ENCODE peak calls at places on chromosomes 13 and 19, in ten cellular contexts. I, N, Q, U, R, K, D, J, T and B are unnamed samples. For H3K9me3, the result is how much of the 10 kb centered on the place peaks cover.

GRCh38 chr19:13430790-13431582 is 75.3 kb downstream of the CACNA1A start:
- DNase-seq in Q (peak), T (peak), K (peak), U (peak), N (peak), I (no peak), J (peak), R (peak), D (peak), B (peak)

GRCh38 chr13:28394422-28394821 is 100.5 kb downstream of the FLT1 start:
- DNase-seq in J (no peak), D (no peak), Q (no peak), T (no peak), N (no peak), R (no peak), U (no peak), I (no peak), K (peak), B (no peak)

GRCh38 chr13:48126944-48127814 is 32.3 kb upstream of the MED4 start:
- DNase-seq in N (no peak), K (peak), D (peak), T (peak), J (peak), I (peak), R (peak), U (peak), Q (peak), B (peak)

GRCh38 chr19:48315712-48316111 is 9.6 kb upstream of the EMP3 start:
- DNase-seq in I (no peak), D (no peak), Q (no peak), J (no peak), K (no peak), T (no peak), U (no peak), R (no peak), N (no peak), B (no peak)

GRCh38 chr19:41853344-41853743 is 6.7 kb upstream of the RPS19 start:
- DNase-seq in J (no peak), T (no peak), D (no peak), R (no peak), K (no peak), U (no peak), I (no peak), Q (no peak), N (no peak), B (no peak)

GRCh38 chr13:27919934-27920676 is at the start of gene PDX1:
- DNase-seq in U (no peak), Q (no peak), R (peak), T (peak), N (no peak), K (no peak), D (peak), J (no peak), I (no peak), B (peak)

GRCh38 chr19:4390017-4390861 is 10.1 kb downstream of the SH3GL1 start:
- DNase-seq in J (peak), N (peak), U (no peak), I (peak), D (peak), Q (peak), K (peak), R (no peak), T (peak), B (no peak)

GRCh38 chr19:39024875-39025641 is 7.3 kb downstream of the FBXO27 start:
- DNase-seq in K (no peak), D (no peak), U (no peak), Q (no peak), T (no peak), I (no peak), N (no peak), J (no peak), R (no peak), B (no peak)

GRCh38 chr19:35732540-35733179 is 9.6 kb downstream of the IGFLR1 start:
- DNase-seq in T (no peak), I (no peak), D (no peak), K (no peak), U (no peak), N (no peak), Q (no peak), R (no peak), J (no peak), B (no peak)

GRCh38 chr19:36331353-36332228 is 47.4 kb downstream of the ZFP14 start:
- DNase-seq in J (peak), U (peak), D (peak), I (peak), K (peak), R (peak), T (peak), Q (peak), N (peak), B (peak)

GRCh38 chr13:90640976-90641375 is 706.5 kb upstream of the MIR17HG start:
- DNase-seq in D (no peak), N (no peak), R (no peak), K (no peak), I (no peak), Q (no peak), T (peak), U (no peak), J (peak), B (no peak)

GRCh38 chr19:21023901-21024300 is 3.4 kb downstream of the ZNF430 start:
- DNase-seq in Q (no peak), K (peak), D (no peak), R (no peak), T (peak), U (no peak), I (no peak), J (peak), N (no peak), B (no peak)

GRCh38 chr19:18251587-18252369 is 22.5 kb downstream of the IQCN start:
- DNase-seq in I (peak), R (peak), D (peak), J (peak), N (peak), Q (peak), K (peak), T (peak), U (peak), B (peak)

GRCh38 chr13:34671136-34671535 is 270.9 kb upstream of the NBEA start:
- DNase-seq in U (no peak), R (no peak), J (no peak), K (no peak), N (no peak), T (no peak), Q (peak), I (peak), D (no peak), B (no peak)

GRCh38 chr13:108070491-108070890 is 144.8 kb downstream of the LIG4 start:
- DNase-seq in U (no peak), K (no peak), R (no peak), Q (no peak), T (no peak), J (no peak), N (no peak), D (no peak), I (no peak), B (no peak)

GRCh38 chr13:32134991-32135390 is 103.4 kb downstream of the FRY start:
- DNase-seq in I (no peak), U (no peak), K (no peak), D (no peak), J (no peak), Q (no peak), T (no peak), N (no peak), R (no peak), B (no peak)

GRCh38 chr13:32136061-32136460 is 104.5 kb downstream of the FRY start:
- DNase-seq in U (no peak), J (no peak), T (no peak), I (no peak), N (no peak), K (no peak), D (no peak), Q (no peak), R (no peak), B (no peak)

GRCh38 chr13:32136716-32137115 is 105.1 kb downstream of the FRY start:
- DNase-seq in T (no peak), Q (no peak), N (no peak), J (no peak), D (no peak), U (no peak), I (no peak), K (no peak), R (no peak), B (no peak)

GRCh38 chr13:32135655-32136054 is 104.1 kb downstream of the FRY start:
- DNase-seq in K (peak), N (no peak), D (no peak), Q (no peak), R (no peak), I (no peak), J (peak), U (no peak), T (peak), B (no peak)

GRCh38 chr13:32134241-32134801 is 102.7 kb downstream of the FRY start:
- DNase-seq in R (no peak), I (no peak), D (no peak), J (no peak), K (peak), N (no peak), U (no peak), Q (no peak), T (peak), B (no peak)
- H3K27ac ChIP-seq in R (no peak), I (peak), D (no peak), J (peak), K (peak), N (no peak), U (no peak), Q (peak), T (no peak), B (no peak)

GRCh38 chr13:79659161-79659560 is 178.2 kb downstream of the NDFIP2 start:
- DNase-seq in U (no peak), T (peak), R (no peak), K (no peak), N (no peak), D (no peak), J (peak), I (peak), Q (peak), B (peak)
- H3K4me3 ChIP-seq in U (no peak), T (no peak), R (no peak), K (no peak), N (no peak), D (no peak), J (no peak), I (no peak), Q (peak), B (no peak)

DNA sequence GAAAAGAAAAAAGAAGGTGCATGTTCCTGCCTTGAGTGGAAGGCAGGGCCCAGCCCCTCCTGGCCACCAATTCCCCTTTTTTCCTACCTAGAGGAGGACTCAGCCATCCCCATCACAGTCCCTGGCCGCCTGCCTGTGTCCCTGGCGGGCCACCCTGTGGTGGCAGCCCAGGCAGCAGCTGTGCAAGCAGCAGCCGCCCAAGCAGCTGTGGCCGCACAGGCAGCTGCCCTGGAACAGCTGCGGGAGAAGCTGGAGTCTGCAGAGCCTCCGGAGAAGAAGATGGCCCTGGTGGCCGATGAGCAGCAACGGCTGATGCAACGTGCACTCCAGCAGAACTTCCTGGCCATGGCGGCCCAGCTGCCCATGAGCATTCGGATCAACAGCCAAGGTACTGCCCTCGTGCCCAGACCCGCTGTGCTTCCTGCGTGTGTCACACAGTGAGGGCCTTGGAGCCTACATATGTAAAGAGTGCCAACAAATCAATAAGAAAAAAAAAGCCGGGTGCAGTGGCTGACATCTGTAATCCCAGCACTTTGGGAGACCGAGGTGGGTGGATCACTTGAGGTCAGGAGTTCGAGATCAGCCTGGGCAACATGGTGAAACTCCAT is 17.6 kb upstream of the WDR18 start:
- DNase-seq in K (no peak), T (no peak), J (no peak), U (no peak), N (no peak), I (no peak), D (no peak), R (no peak), Q (no peak), B (no peak)
- H3K9me3 ChIP-seq in K (under half), T (under half), J (under half), U (under half), N (under half), I (under half), D (under half), R (under half), Q (under half), B (under half)

DNA sequence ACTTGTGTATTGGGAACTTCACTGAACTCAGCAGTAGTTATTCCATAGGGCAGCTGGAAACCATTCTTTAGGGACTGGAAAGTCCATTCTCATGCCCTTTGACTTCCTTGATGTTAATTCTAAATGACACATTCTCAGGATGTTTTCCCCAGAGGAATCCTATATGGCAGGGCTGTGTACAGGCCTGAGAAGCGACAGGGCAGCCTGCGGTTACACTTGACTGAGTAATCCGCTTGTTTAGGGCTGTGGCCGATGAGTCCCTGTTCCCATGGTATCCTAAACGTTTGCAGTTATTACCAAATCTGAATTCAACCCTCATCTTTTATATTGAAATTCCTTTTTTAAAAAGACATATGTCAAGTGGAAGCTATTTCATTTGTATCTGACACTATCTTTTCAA is 83.5 kb downstream of the COL4A2 start:
- DNase-seq in I (no peak), D (no peak), Q (no peak), K (peak), N (no peak), U (no peak), R (no peak), J (peak), T (peak), B (no peak)
- H3K27ac ChIP-seq in I (peak), D (no peak), Q (peak), K (peak), N (no peak), U (no peak), R (no peak), J (peak), T (peak), B (no peak)

GRCh38 chr19:2268861-2269243 is 12.6 kb upstream of the JSRP1 start:
- DNase-seq in Q (no peak), I (no peak), R (no peak), U (no peak), T (no peak), N (no peak), D (no peak), J (no peak), K (no peak), B (no peak)

GRCh38 chr19:2268480-2268830 is 12.2 kb upstream of the JSRP1 start:
- DNase-seq in J (no peak), T (no peak), N (no peak), I (no peak), Q (no peak), D (no peak), R (no peak), K (no peak), U (no peak), B (no peak)

GRCh38 chr19:2270157-2270571 is 11.8 kb downstream of the PEAK3 start:
- DNase-seq in T (no peak), R (no peak), K (no peak), N (peak), Q (peak), I (peak), U (peak), D (no peak), J (no peak), B (no peak)

GRCh38 chr19:2269244-2270156 is 12.5 kb downstream of the PEAK3 start:
- DNase-seq in N (peak), K (peak), Q (peak), R (peak), I (peak), J (peak), D (peak), U (peak), T (peak), B (peak)

DNA sequence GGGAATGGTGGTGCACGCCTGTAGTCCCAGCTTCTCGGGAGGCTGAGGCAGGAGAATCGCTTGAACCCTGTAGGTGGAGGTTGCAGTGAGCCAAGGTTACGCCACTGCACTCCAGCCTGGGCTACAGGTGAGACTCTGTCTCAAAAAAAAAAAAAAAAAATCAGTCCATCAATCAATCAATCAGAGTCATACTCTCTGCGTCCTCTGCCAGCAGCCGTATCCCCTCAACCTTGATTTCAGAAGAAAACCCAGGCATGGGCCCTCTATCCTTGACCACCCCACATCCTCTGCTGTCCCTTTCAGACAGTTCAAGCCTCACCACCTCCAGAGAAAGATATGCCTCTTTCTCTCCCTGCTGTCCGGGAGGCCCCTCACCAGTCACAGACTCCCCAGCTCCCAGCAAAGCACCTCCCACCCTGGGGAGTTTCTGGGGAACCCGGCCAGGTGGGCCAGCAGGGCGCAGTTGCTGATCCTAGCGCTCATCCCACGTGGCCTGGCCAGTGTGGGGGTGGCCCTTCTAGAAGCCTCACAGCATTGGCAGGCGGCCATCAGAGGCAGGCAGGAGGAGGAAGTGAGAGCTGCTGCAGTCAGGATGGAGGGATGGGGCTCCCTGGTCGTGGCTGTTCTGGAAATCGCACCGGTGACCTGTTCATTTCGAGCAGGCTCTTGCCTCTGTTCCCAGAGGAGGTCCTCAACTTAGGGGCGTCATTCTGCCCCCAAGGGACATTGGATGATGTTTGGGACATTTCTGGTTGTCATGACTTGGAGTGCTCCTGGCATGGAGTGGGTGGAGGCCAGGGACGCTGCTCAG is 10.2 kb upstream of the JSRP1 start:
- DNase-seq in Q (peak), I (peak), K (peak), D (no peak), R (no peak), T (peak), U (no peak), N (peak), J (peak), B (peak)
- H3K4me3 ChIP-seq in Q (no peak), I (no peak), K (no peak), D (no peak), R (no peak), T (no peak), U (no peak), N (peak), J (no peak), B (no peak)

GRCh38 chr19:56877069-56877715 is 36.7 kb upstream of the PEG3 start:
- DNase-seq in N (no peak), R (no peak), K (no peak), Q (no peak), J (no peak), D (no peak), T (no peak), I (no peak), U (no peak), B (no peak)
- H3K9me3 ChIP-seq in N (half or more), R (half or more), K (under half), Q (under half), J (under half), D (half or more), T (under half), I (under half), U (under half), B (under half)

GRCh38 chr19:9914315-9915207 is 21.8 kb downstream of the OLFM2 start:
- DNase-seq in T (peak), D (peak), I (peak), N (peak), K (peak), Q (peak), R (peak), U (peak), J (peak), B (peak)

GRCh38 chr19:9911524-9911923 is 24.8 kb downstream of the OLFM2 start:
- DNase-seq in K (no peak), I (no peak), T (no peak), J (no peak), U (no peak), R (no peak), D (no peak), N (no peak), Q (no peak), B (no peak)

GRCh38 chr19:9914001-9914314 is 22.4 kb downstream of the OLFM2 start:
- DNase-seq in T (no peak), U (no peak), K (no peak), J (no peak), D (peak), Q (no peak), I (no peak), N (peak), R (peak), B (no peak)

GRCh38 chr19:9912551-9913236 is 23.6 kb downstream of the OLFM2 start:
- DNase-seq in D (no peak), J (no peak), I (no peak), Q (no peak), U (no peak), K (no peak), N (no peak), T (no peak), R (no peak), B (no peak)

GRCh38 chr19:9913237-9914000 is 22.9 kb downstream of the OLFM2 start:
- DNase-seq in N (peak), K (no peak), D (peak), I (no peak), J (no peak), Q (no peak), T (no peak), U (no peak), R (peak), B (no peak)
- H3K27ac ChIP-seq in N (no peak), K (no peak), D (no peak), I (no peak), J (no peak), Q (no peak), T (no peak), U (no peak), R (peak), B (no peak)

GRCh38 chr13:74871671-74872070 is 610.3 kb downstream of the TBC1D4 start:
- DNase-seq in J (no peak), U (no peak), T (no peak), D (no peak), K (no peak), N (no peak), I (no peak), Q (no peak), R (no peak), B (no peak)
- H3K4me3 ChIP-seq in J (no peak), U (no peak), T (no peak), D (no peak), K (no peak), N (no peak), I (no peak), Q (no peak), R (no peak), B (no peak)